ENCODE peak calls at places on chromosomes 2 and 18, in four cellular contexts. One of them, this sample, is unnamed.

GRCh38 chr2:129888896-129889295 is 90.6 kb upstream of the RAB6C start:
- DNase-seq in choroid plexus epithelial cell: peak
- DNase-seq in AG10803: peak
- DNase-seq in cardiac fibroblast: peak
- DNase-seq in this sample: no peak

GRCh38 chr2:191109888-191110287 is 40.9 kb downstream of the STAT4 start:
- DNase-seq in choroid plexus epithelial cell: peak
- DNase-seq in AG10803: peak
- DNase-seq in cardiac fibroblast: no peak
- DNase-seq in this sample: no peak

GRCh38 chr2:130808482-130809268 is 28.0 kb upstream of the ARHGEF4 start:
- DNase-seq in choroid plexus epithelial cell: no peak
- DNase-seq in AG10803: no peak
- DNase-seq in cardiac fibroblast: peak
- DNase-seq in this sample: no peak

GRCh38 chr2:216485745-216486144 is 12.9 kb upstream of the RPL37A start:
- DNase-seq in choroid plexus epithelial cell: no peak
- DNase-seq in AG10803: no peak
- DNase-seq in cardiac fibroblast: no peak
- DNase-seq in this sample: no peak

GRCh38 chr18:80023173-80023572 is 11.1 kb upstream of the RBFA start:
- DNase-seq in choroid plexus epithelial cell: no peak
- DNase-seq in AG10803: no peak
- DNase-seq in cardiac fibroblast: no peak
- DNase-seq in this sample: no peak

GRCh38 chr2:240915526-240916335 is 9.6 kb downstream of the CROCC2 start:
- DNase-seq in choroid plexus epithelial cell: no peak
- DNase-seq in AG10803: no peak
- DNase-seq in cardiac fibroblast: no peak
- DNase-seq in this sample: no peak

GRCh38 chr2:196170202-196170680 is 1.1 kb downstream of the STK17B start:
- DNase-seq in choroid plexus epithelial cell: peak
- DNase-seq in AG10803: peak
- DNase-seq in cardiac fibroblast: peak
- DNase-seq in this sample: no peak

GRCh38 chr2:109631741-109632140 is 17.6 kb downstream of the SOWAHC start:
- DNase-seq in choroid plexus epithelial cell: no peak
- DNase-seq in AG10803: no peak
- DNase-seq in cardiac fibroblast: no peak
- DNase-seq in this sample: no peak

GRCh38 chr2:33238111-33238510 is 238.3 kb upstream of the RASGRP3 start:
- DNase-seq in choroid plexus epithelial cell: peak
- DNase-seq in AG10803: peak
- DNase-seq in cardiac fibroblast: peak
- DNase-seq in this sample: no peak

GRCh38 chr18:63534615-63535014 is 7.6 kb upstream of the SERPINB12 start:
- DNase-seq in choroid plexus epithelial cell: no peak
- DNase-seq in AG10803: no peak
- DNase-seq in cardiac fibroblast: no peak
- DNase-seq in this sample: no peak

GRCh38 chr2:10901565-10901964 is 10.2 kb upstream of the KCNF1 start:
- DNase-seq in choroid plexus epithelial cell: no peak
- DNase-seq in AG10803: no peak
- DNase-seq in cardiac fibroblast: no peak
- DNase-seq in this sample: no peak

DNA sequence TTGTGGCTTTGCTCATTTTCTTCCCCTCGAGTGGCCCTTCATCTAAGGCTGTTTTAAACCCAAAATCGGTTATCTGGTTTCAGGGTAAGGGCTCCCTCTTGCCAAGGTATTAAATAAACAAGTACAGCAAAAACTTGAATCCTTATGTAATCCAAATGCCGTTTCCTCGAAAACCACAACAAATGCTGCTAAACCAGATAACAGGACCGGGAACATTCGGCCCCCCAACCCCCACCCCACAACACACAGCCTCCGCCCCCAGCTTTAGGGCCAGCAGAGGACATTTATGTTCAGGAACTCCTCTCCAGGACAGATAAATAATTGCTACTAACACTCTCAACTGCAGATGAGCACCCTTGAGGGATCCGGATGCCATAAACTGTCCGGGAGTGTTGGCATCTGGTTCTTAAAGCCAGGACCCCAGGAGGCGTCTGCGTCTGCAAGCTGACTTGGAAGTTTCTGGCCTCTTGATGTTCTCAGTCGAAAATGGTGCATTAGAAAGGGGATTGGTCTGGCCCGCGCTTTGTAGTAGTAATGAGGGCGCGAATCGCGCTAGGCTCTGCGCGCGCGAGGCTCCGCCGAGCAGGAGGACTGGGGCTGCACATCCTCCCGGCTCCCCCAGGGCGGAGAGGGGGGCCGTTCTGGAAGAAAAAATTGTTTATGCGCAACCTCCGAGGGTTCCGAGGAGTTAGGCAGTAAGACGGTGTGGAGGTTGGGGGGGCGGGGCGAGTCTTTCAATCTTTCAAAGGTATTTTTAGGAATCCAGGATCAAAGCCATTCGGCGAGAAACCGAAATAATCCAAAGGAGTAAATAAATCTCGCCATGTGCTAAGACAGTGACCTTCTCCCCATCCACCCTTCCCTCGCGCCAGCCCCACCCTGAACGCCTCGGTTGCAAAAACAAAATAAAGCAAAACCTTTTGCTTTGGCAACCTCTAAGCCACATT is 3.9 kb upstream of the ID2 start:
- DNase-seq in choroid plexus epithelial cell: peak
- DNase-seq in AG10803: peak
- DNase-seq in cardiac fibroblast: peak
- DNase-seq in this sample: no peak
- TF ChIP-seq CTCF in choroid plexus epithelial cell: no peak
- TF ChIP-seq CTCF in AG10803: no peak
- TF ChIP-seq CTCF in cardiac fibroblast: no peak
- TF ChIP-seq CTCF in this sample: no peak

GRCh38 chr2:105143467-105144127 is 97.9 kb upstream of the GPR45 start:
- DNase-seq in choroid plexus epithelial cell: no peak
- DNase-seq in AG10803: no peak
- DNase-seq in cardiac fibroblast: no peak
- DNase-seq in this sample: no peak
- H3K4me3 ChIP-seq in choroid plexus epithelial cell: peak
- H3K4me3 ChIP-seq in AG10803: peak
- H3K4me3 ChIP-seq in cardiac fibroblast: peak
- H3K4me3 ChIP-seq in this sample: peak

GRCh38 chr2:201707753-201708152 is 9.3 kb upstream of the MPP4 start:
- DNase-seq in choroid plexus epithelial cell: peak
- DNase-seq in AG10803: peak
- DNase-seq in cardiac fibroblast: peak
- DNase-seq in this sample: no peak
- TF ChIP-seq CTCF in choroid plexus epithelial cell: peak
- TF ChIP-seq CTCF in AG10803: peak
- TF ChIP-seq CTCF in cardiac fibroblast: peak
- TF ChIP-seq CTCF in this sample: no peak

DNA sequence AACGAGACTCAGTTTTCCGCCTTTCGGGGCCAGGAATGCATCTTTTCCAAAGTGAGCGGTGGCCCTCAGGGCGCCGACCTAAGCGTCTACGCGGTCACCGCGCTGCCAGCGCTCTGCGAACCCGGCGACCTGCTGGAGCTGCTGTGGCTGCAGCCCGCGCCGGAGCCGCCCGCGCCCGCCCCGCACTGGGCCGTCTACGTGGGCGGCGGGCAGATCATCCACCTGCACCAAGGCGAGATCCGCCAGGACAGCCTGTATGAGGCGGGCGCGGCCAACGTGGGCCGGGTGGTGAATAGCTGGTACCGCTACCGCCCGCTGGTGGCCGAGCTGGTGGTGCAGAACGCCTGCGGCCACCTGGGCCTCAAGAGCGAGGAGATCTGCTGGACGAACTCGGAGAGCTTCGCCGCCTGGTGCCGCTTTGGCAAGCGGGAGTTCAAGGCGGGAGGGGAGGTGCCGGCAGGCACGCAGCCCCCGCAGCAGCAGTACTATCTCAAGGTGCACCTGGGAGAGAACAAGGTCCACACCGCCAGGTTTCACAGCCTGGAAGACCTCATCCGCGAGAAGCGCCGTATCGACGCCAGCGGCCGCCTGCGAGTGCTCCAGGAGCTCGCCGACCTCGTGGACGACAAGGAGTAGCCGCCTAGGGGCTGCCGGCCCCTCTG is 1.8 kb downstream of the LRATD1 start:
- DNase-seq in choroid plexus epithelial cell: peak
- DNase-seq in AG10803: peak
- DNase-seq in cardiac fibroblast: peak
- DNase-seq in this sample: peak
- H3K4me3 ChIP-seq in choroid plexus epithelial cell: peak
- H3K4me3 ChIP-seq in AG10803: peak
- H3K4me3 ChIP-seq in cardiac fibroblast: peak
- H3K4me3 ChIP-seq in this sample: peak

DNA sequence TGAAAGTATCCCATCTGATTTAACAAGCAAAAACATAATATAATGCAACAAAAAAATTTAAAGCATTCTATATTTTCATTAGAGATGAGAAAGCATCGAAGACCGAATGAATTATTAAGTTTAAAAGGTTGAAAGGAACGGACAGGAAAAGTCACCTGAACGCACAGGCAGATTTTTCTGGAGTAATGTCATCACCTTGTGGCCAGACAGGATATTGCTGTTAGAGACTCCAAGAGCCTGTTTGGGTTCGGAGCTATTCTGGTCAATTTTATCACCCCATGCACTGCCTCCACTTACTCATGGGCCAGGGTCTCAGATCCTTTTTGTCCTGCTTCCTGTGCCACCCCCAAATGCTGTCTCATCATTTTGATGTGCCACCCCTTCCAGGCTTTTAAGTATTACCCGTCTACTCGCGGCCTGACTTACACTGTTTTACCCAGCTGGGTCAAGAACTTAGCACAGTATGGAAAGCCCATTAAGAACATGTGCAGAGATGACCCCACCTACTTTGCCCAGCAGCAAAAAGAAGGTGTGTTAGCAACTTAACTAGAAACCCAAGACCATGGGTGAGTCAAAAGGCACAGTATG is 27.3 kb downstream of the GKN2 start:
- DNase-seq in choroid plexus epithelial cell: peak
- DNase-seq in AG10803: peak
- DNase-seq in cardiac fibroblast: peak
- DNase-seq in this sample: no peak
- TF ChIP-seq CTCF in choroid plexus epithelial cell: peak
- TF ChIP-seq CTCF in AG10803: peak
- TF ChIP-seq CTCF in cardiac fibroblast: peak
- TF ChIP-seq CTCF in this sample: peak

DNA sequence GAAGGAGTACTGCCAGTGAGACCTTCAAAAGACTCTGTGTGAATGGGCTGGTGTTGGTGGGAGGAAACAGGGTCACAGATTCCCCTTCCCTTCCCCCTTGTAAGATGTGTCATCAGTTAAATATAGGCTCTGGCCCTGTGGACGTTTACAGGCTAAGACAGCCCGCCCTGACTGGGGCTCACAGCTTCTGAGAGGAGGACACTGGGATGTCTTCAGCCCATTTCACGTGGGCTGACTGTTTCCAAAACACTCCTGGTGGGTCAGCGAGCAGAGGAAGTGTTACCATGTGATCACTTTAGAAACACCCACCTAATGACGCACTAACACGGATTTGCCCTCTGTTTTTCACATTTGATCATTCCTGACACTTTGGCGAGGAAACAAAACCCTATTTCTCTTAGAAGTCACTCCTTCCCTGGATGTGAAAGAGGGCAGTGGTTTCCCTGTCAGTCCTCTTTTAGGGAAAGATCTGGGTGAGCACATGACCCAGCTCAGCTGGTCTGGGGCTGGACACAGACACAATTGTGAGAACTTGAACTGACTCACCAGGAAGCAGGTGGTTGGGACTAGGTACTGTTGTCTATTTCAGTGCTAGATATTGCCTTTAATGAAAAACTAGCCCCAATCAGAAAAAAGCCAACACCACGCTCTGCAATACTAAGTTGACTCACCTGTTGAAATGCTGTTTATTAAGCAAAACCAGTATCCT is 38.9 kb downstream of the BMP10 start:
- DNase-seq in choroid plexus epithelial cell: peak
- DNase-seq in AG10803: peak
- DNase-seq in cardiac fibroblast: peak
- DNase-seq in this sample: no peak
- H3K4me3 ChIP-seq in choroid plexus epithelial cell: no peak
- H3K4me3 ChIP-seq in AG10803: no peak
- H3K4me3 ChIP-seq in cardiac fibroblast: no peak
- H3K4me3 ChIP-seq in this sample: no peak

DNA sequence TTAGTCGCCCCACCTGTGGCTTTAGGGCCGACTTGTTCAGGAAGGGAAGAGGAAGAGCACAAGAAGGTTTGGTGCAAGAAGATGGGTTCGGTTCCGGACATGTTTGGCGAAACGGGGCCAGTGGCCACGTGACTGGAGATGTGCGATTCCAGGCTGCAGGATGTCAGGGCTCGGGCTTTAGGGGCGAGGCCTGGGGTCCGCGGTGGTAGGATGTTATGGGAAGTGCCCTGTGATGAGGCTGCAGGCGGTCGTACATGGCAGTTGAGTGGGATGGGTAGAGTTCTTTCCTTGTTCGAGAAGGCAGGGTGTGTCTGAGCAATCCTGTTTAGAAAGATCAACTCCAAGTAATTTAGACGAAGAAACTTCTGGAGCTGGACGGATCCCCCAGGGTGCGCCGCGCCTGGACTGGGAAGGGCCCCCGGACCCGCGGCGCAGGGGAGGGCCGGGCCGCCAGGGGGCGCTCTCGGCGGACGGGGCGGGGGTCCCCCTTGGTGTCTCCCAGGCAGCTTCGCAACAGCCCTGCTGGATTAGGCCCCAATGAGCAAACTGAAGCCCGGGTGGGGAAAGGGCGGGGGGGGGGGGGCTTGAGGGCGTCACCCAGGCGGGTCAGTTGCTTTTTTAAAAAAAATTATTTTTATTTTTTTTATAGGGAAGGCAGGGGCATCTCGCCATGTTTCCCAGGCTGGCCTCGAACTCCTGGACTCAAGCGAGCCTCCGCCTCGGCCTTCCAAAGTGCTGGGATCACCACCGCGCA is 17.2 kb upstream of the SDC1 start:
- DNase-seq in choroid plexus epithelial cell: no peak
- DNase-seq in AG10803: no peak
- DNase-seq in cardiac fibroblast: no peak
- DNase-seq in this sample: no peak
- TF ChIP-seq CTCF in choroid plexus epithelial cell: peak
- TF ChIP-seq CTCF in AG10803: peak
- TF ChIP-seq CTCF in cardiac fibroblast: peak
- TF ChIP-seq CTCF in this sample: peak

This sample was measured in LNCaP clone FGC.